ENCODE peak calls at places on chromosomes 13 and 19, in four cellular contexts. A is H9, R is trophoblast cell, B is H1. S is an unnamed sample. For H3K79me2, the result is how much of the 10 kb centered on the place peaks cover.

GRCh38 chr19:6731822-6732221 is 5.6 kb downstream of the GPR108 start:
- DNase-seq in B (no peak), R (no peak), A (peak), S (no peak)

GRCh38 chr19:50326101-50326664 is 3.0 kb downstream of the KCNC3 start:
- DNase-seq in A (no peak), R (no peak), B (peak), S (no peak)

GRCh38 chr13:112885782-112886268 is 83.2 kb upstream of the MCF2L start:
- DNase-seq in B (peak), A (peak), R (peak), S (peak)

GRCh38 chr19:14059093-14059480 is 2.8 kb downstream of the PALM3 start:
- DNase-seq in A (peak), B (peak), R (no peak), S (no peak)

GRCh38 chr19:805600-806550 is 8.6 kb downstream of the PTBP1 start:
- DNase-seq in A (no peak), B (peak), R (no peak), S (no peak)

GRCh38 chr13:77443511-77443910 is 92.0 kb upstream of the SCEL start:
- DNase-seq in A (no peak), R (no peak), B (no peak), S (no peak)

GRCh38 chr19:29835447-29835846 is 23.7 kb downstream of the CCNE1 start:
- DNase-seq in B (no peak), R (no peak), A (no peak), S (no peak)

GRCh38 chr19:11375143-11375948 is 880 bp downstream of the SWSAP1 start:
- DNase-seq in R (no peak), A (peak), B (peak), S (peak)

GRCh38 chr13:81275666-81276258 is 934.8 kb upstream of the SPRY2 start:
- DNase-seq in R (peak), A (no peak), B (peak), S (peak)

GRCh38 chr13:18993884-18994660 is 187.6 kb downstream of the TUBA3C start:
- DNase-seq in B (no peak), R (peak), A (no peak), S (no peak)

GRCh38 chr13:100089633-100090032 is 740 bp downstream of the PCCA start:
- DNase-seq in A (no peak), R (peak), B (no peak), S (no peak)

DNA sequence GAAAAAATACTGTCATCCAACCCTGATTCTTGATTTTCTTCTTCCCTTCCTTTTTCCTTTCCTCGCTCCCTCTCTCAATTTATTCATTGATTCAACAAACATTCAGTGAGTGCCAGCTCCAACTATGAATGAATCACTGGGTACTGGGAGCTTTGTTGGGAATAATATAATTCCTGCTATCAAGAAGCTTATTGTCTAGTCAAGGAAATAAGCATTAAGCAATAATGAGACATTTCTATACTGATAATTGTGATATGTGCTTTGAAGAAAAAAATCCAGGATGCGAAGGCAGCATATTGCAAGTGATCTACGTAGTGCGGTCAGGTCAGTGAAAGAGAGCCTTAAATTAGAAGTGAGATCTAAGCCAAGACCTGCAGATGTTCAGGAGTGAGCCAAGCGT is 253.6 kb downstream of the LHFPL6 start:
- DNase-seq in B (no peak), A (no peak), R (no peak), S (no peak)
- H3K23ac ChIP-seq in B (no peak), A (no peak), R (no peak), S (no peak)

GRCh38 chr13:75749407-75749806 is 113.3 kb downstream of the LMO7 start:
- DNase-seq in R (no peak), B (no peak), A (no peak), S (no peak)

GRCh38 chr13:75740008-75740407 is 103.9 kb downstream of the LMO7 start:
- DNase-seq in A (no peak), R (no peak), B (no peak), S (no peak)

GRCh38 chr13:75744127-75744526 is 108.0 kb downstream of the LMO7 start:
- DNase-seq in A (no peak), R (no peak), B (no peak), S (no peak)

GRCh38 chr13:75748874-75749273 is 112.7 kb downstream of the LMO7 start:
- DNase-seq in A (no peak), R (no peak), B (no peak), S (no peak)

DNA sequence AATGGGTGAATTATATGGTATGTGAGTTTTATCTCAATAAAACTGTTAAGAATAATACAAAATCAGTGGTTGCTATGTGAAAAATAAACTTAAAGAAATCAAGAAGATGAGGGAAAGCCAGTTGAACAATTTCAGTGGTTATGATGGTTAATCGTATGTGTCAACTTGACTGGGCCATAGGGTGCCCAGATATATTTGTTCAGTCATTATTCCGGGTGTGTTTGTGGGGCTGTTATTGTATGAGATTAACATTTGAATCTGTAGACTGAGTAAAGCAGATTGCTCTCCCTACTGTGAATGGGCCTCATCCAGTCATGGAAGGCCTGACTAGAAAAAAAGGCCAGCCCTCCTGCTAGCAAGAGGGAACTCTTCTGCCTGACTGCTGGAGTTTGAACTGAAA is 109.3 kb downstream of the LMO7 start:
- DNase-seq in B (no peak), A (no peak), R (no peak), S (no peak)
- H4K8ac ChIP-seq in B (no peak), A (no peak), R (no peak), S (no peak)

GRCh38 chr13:96044238-96044637 is 9.0 kb downstream of the UGGT2 start:
- DNase-seq in B (no peak), R (no peak), A (no peak), S (no peak)
- H3K79me2 ChIP-seq in B (half or more), R (under half), A (under half), S (under half)

DNA sequence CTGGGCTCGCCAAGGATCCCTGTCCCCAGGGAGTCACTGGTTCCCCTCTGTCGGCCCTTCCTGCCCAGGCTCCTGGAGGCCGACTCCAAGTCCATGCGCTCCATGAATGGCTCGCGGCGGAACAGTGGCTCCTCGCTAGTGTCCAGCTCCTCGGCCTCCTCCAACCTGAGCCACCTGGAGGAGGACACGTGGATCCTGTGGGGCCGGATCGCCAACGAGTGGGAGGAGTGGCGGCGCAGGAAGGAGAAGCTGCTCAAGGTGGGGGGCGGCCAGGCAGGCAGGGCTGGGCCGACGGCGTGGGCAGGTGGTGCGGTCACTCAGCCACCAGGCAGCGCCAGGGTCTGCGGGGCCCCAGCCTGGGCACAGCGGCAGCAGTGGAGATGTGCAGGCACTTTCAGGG is 17.6 kb downstream of the EVI5L start:
- DNase-seq in A (peak), R (no peak), B (no peak), S (no peak)
- H3K23ac ChIP-seq in A (no peak), R (no peak), B (no peak), S (no peak)

GRCh38 chr19:48751835-48752510 is 468 bp downstream of the FUT1 start:
- DNase-seq in R (no peak), B (no peak), A (no peak), S (peak)
- H4K8ac ChIP-seq in R (peak), B (peak), A (no peak), S (no peak)

GRCh38 chr19:21164541-21164940 is 22.7 kb downstream of the ZNF431 start:
- DNase-seq in R (no peak), A (no peak), B (no peak), S (no peak)
- H3K79me2 ChIP-seq in R (under half), A (under half), B (half or more), S (under half)

GRCh38 chr13:42991892-42992584 is at the start of gene EPSTI1:
- DNase-seq in B (peak), A (peak), R (peak), S (peak)
- H3K23ac ChIP-seq in B (no peak), A (no peak), R (no peak), S (peak)